ENCODE peak calls at places on chromosome 10, in five cellular contexts. P, X, Y, H and N are unnamed samples.

GRCh38 chr10:71255817-71256660 is 43.7 kb downstream of the UNC5B start:
- DNase-seq in P (no peak), X (no peak), Y (peak), H (peak), N (no peak)

GRCh38 chr10:102555781-102556328 is 52.1 kb downstream of the SUFU start:
- DNase-seq in P (no peak), X (no peak), Y (peak), H (peak), N (no peak)

GRCh38 chr10:55183993-55184392 is 383.0 kb upstream of the PCDH15 start:
- DNase-seq in P (no peak), X (no peak), Y (no peak), H (no peak), N (peak)

GRCh38 chr10:112938808-112939482 is 11.1 kb upstream of the TCF7L2 start:
- DNase-seq in P (no peak), X (no peak), Y (no peak), H (no peak), N (no peak)

GRCh38 chr10:93541402-93542357 is 24.8 kb upstream of the FFAR4 start:
- DNase-seq in P (no peak), X (peak), Y (peak), H (peak), N (no peak)

GRCh38 chr10:115117301-115117700 is 24.1 kb downstream of the ATRNL1 start:
- DNase-seq in P (no peak), X (no peak), Y (no peak), H (no peak), N (no peak)

GRCh38 chr10:49751216-49751615 is 10.9 kb downstream of the OGDHL start:
- DNase-seq in P (no peak), X (no peak), Y (no peak), H (no peak), N (no peak)

GRCh38 chr10:104922810-104923209 is 281.7 kb downstream of the SORCS3 start:
- DNase-seq in P (no peak), X (no peak), Y (no peak), H (no peak), N (no peak)

GRCh38 chr10:73871915-73872710 is 2.2 kb downstream of the CAMK2G start:
- DNase-seq in P (no peak), X (no peak), Y (peak), H (no peak), N (no peak)

GRCh38 chr10:116207180-116207579 is 65.8 kb downstream of the GFRA1 start:
- DNase-seq in P (no peak), X (no peak), Y (no peak), H (no peak), N (no peak)

GRCh38 chr10:73768881-73769280 is 13.0 kb upstream of the CHCHD1 start:
- DNase-seq in P (peak), X (peak), Y (no peak), H (no peak), N (no peak)

GRCh38 chr10:104327745-104328635 is 10.3 kb downstream of the ITPRIP start:
- DNase-seq in P (no peak), X (peak), Y (peak), H (peak), N (no peak)

GRCh38 chr10:60810437-60811182 is 32.3 kb downstream of the CDK1 start:
- DNase-seq in P (no peak), X (no peak), Y (peak), H (no peak), N (no peak)

GRCh38 chr10:129604333-129605032 is 137.4 kb downstream of the MGMT start:
- DNase-seq in P (no peak), X (no peak), Y (no peak), H (no peak), N (no peak)

GRCh38 chr10:49056356-49056755 is 59.0 kb downstream of the VSTM4 start:
- DNase-seq in P (no peak), X (no peak), Y (no peak), H (no peak), N (no peak)

GRCh38 chr10:75431180-75432111 is at the start of gene LRMDA:
- DNase-seq in P (no peak), X (no peak), Y (no peak), H (peak), N (no peak)

GRCh38 chr10:14185501-14186045 is 145.2 kb downstream of the FRMD4A start:
- DNase-seq in P (peak), X (peak), Y (no peak), H (no peak), N (no peak)

GRCh38 chr10:50807851-50808776 is 68.4 kb downstream of the ASAH2B start:
- DNase-seq in P (no peak), X (no peak), Y (peak), H (no peak), N (no peak)

GRCh38 chr10:107915277-107915634 is 750.8 kb upstream of the SORCS1 start:
- DNase-seq in P (no peak), X (no peak), Y (peak), H (no peak), N (no peak)

GRCh38 chr10:112535432-112536038 is 88.5 kb downstream of the VTI1A start:
- DNase-seq in P (no peak), X (no peak), Y (no peak), H (no peak), N (no peak)

GRCh38 chr10:125316436-125316835 is 156.1 kb upstream of the CTBP2 start:
- DNase-seq in P (no peak), X (no peak), Y (no peak), H (no peak), N (no peak)